ENCODE peak calls at places on chromosome 1, in nine cellular contexts. F is mucosa of descending colon, S is NCI-H1436, V is fibroblast of lung, L is WTC11, P is ecto neural progenitor cell, Z is NCI-H1092, G is astrocyte of the spinal cord, M is midbrain. N is an unnamed sample.

GRCh38 chr1:53799141-53799540 is 39.0 kb downstream of the NDC1 start:
- DNase-seq in F (no peak), S (no peak), V (no peak), L (no peak), P (no peak), Z (no peak), G (no peak), M (no peak), N (no peak)

GRCh38 chr1:169329383-169329782 is 38.2 kb downstream of the NME7 start:
- DNase-seq in F (no peak), S (no peak), V (no peak), L (no peak), P (no peak), Z (no peak), G (no peak), M (no peak), N (no peak)

GRCh38 chr1:50300303-50300702 is 122.9 kb downstream of the DMRTA2 start:
- DNase-seq in F (no peak), S (no peak), V (no peak), L (no peak), P (no peak), Z (peak), G (no peak), M (no peak), N (no peak)

GRCh38 chr1:223887724-223888428 is 42.1 kb upstream of the TP53BP2 start:
- DNase-seq in F (no peak), S (no peak), V (peak), L (no peak), P (no peak), Z (no peak), G (peak), M (no peak), N (peak)

GRCh38 chr1:248820041-248820585 is 5.6 kb downstream of the SH3BP5L start:
- DNase-seq in F (no peak), S (no peak), V (no peak), L (no peak), P (no peak), Z (no peak), G (no peak), M (no peak), N (no peak)

GRCh38 chr1:4307468-4307845 is 347.0 kb upstream of the AJAP1 start:
- DNase-seq in F (no peak), S (no peak), V (no peak), L (no peak), P (no peak), Z (no peak), G (no peak), M (no peak), N (no peak)

GRCh38 chr1:182279724-182280506 is 111.7 kb downstream of the GLUL start:
- DNase-seq in F (no peak), S (no peak), V (no peak), L (no peak), P (peak), Z (peak), G (no peak), M (peak), N (peak)

GRCh38 chr1:156721131-156721924 is 6.9 kb upstream of the METTL25B start:
- DNase-seq in F (no peak), S (no peak), V (no peak), L (no peak), P (no peak), Z (no peak), G (no peak), M (no peak), N (no peak)

GRCh38 chr1:109760581-109761226 is 3.0 kb downstream of the EPS8L3 start:
- DNase-seq in F (no peak), S (no peak), V (no peak), L (no peak), P (no peak), Z (no peak), G (no peak), M (no peak), N (no peak)

N was measured in myocyte.